ENCODE peak calls at places on chromosome 20, in six cellular contexts. T is H9, B is IMR-90, I is mesendoderm, K is mesenchymal stem cell, X is neuronal stem cell. O is an unnamed sample.

GRCh38 chr20:41058674-41059008 is 30.0 kb downstream of the TOP1 start:
- DNase-seq in K (no peak), B (no peak), X (no peak), T (no peak), I (no peak), O (no peak)

GRCh38 chr20:59055302-59055701 is 12.7 kb upstream of the PRELID3B start:
- DNase-seq in K (no peak), I (no peak), T (no peak), B (peak), X (no peak), O (no peak)

GRCh38 chr20:8082999-8083398 is 49.1 kb upstream of the PLCB1 start:
- DNase-seq in B (peak), K (peak), X (no peak), I (no peak), T (no peak), O (no peak)

GRCh38 chr20:57582432-57583288 is 21.8 kb downstream of the PCK1 start:
- DNase-seq in X (no peak), T (peak), K (no peak), B (peak), I (peak), O (no peak)

GRCh38 chr20:43985608-43986316 is 71.1 kb downstream of the TOX2 start:
- DNase-seq in X (no peak), T (no peak), I (no peak), B (no peak), K (no peak), O (no peak)

GRCh38 chr20:3812259-3812681 is 8.1 kb upstream of the AP5S1 start:
- DNase-seq in T (no peak), B (no peak), X (no peak), I (no peak), K (no peak), O (no peak)

GRCh38 chr20:34997171-34997570 is 41.5 kb downstream of the MYH7B start:
- DNase-seq in K (no peak), I (no peak), X (no peak), T (peak), B (peak), O (no peak)

GRCh38 chr20:9594284-9594875 is 80.0 kb downstream of the LAMP5 start:
- DNase-seq in B (no peak), K (no peak), I (peak), X (no peak), T (no peak), O (no peak)

GRCh38 chr20:3735768-3736167 is 3.3 kb downstream of the HSPA12B start:
- DNase-seq in T (peak), B (no peak), X (no peak), I (no peak), K (no peak), O (no peak)

DNA sequence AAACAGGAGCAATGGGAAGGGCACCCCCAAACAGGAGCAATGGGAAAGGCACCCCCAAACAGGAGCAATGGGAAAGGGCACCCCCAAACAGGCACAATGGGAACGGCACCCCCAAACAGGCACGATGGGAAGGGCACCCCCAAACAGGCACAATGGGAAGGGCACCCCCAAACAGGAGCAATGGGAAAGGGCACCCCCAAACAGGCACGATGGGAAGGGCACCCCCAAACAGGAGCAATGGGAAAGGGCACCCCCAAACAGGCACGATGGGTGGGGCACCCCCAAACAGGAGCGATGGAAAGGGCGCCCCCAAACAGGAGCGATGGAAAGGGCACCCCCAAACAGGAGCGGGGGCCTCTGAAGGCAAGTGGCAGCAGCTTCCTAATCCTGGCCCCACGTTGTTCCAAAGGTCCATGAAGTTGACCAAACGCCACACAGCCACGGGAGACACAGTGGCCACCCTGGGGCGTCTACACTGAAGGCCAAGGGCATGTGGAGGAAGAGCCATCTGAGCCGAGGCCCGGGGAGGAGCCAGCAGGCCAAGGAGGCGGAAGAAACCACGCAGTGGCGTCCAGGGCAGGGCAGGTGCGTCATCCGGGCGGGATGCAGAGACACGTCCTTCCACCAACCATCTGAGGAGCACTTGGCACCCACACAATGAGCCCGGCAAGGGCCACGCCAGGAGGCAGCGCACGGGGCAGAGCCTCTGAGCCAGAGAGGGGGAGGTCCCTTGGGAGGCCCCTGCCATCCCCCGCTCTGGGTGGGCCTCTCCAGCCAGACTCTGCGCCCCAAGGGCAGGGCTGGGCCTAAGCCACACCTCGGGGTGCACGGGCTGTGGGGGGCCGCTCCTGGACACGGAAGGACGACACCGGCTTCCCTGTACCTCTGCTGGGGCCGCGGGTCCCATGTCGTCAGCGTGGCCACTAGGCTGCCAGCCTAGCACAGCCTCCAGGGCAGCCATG is 21.5 kb upstream of the NTSR1 start:
- DNase-seq in B (no peak), X (no peak), I (no peak), K (no peak), T (no peak), O (no peak)
- H2BK120ac ChIP-seq in B (no peak), X (no peak), I (no peak), K (no peak), T (no peak), O (no peak)

GRCh38 chr20:38129248-38129865 is 35.7 kb downstream of the TGM2 start:
- DNase-seq in X (no peak), T (no peak), K (no peak), B (no peak), I (no peak), O (no peak)
- H2BK120ac ChIP-seq in X (no peak), T (no peak), K (no peak), B (no peak), I (no peak), O (no peak)

GRCh38 chr20:19969507-19970255 is 47.5 kb upstream of the NAA20 start:
- DNase-seq in X (no peak), T (no peak), B (no peak), K (peak), I (no peak), O (no peak)
- H2BK120ac ChIP-seq in X (no peak), T (no peak), B (no peak), K (peak), I (no peak), O (no peak)

GRCh38 chr20:64148581-64148980 is 15.7 kb upstream of the MYT1 start:
- DNase-seq in B (no peak), K (no peak), X (no peak), I (no peak), T (no peak), O (no peak)
- H2BK120ac ChIP-seq in B (no peak), K (no peak), X (no peak), I (no peak), T (no peak), O (no peak)

GRCh38 chr20:2260250-2260649 is 35.6 kb upstream of the TGM3 start:
- DNase-seq in X (no peak), I (no peak), T (no peak), K (no peak), B (no peak), O (no peak)

GRCh38 chr20:2256132-2256531 is 39.7 kb upstream of the TGM3 start:
- DNase-seq in T (no peak), B (no peak), K (no peak), I (no peak), X (no peak), O (no peak)

GRCh38 chr20:2261105-2261504 is 34.7 kb upstream of the TGM3 start:
- DNase-seq in K (no peak), T (no peak), B (no peak), X (no peak), I (no peak), O (no peak)

GRCh38 chr20:2264118-2264517 is 31.7 kb upstream of the TGM3 start:
- DNase-seq in X (no peak), T (no peak), B (no peak), K (no peak), I (no peak), O (no peak)

DNA sequence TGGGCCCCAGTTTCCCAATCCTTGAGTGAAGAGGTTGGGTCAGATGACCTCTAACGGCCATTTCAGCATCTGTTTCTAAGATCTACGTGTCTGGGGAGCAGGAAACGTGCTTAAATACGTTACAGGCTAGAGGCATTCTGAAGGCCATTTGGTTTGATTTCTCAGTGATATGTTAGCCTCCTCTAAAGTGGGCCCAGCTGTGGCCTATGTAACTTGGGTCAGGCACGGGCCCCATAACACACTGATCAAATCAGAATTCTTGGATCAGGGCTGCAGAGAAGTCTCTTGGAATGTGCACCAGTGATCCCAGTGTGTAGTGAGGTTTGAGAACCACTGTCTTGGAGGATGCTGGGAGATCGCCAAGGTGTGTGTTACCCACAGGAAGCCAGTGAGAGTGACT is 36.1 kb upstream of the TGM3 start:
- DNase-seq in I (no peak), B (no peak), K (no peak), T (no peak), X (no peak), O (no peak)
- H2BK120ac ChIP-seq in I (no peak), B (no peak), K (no peak), T (no peak), X (no peak), O (no peak)

DNA sequence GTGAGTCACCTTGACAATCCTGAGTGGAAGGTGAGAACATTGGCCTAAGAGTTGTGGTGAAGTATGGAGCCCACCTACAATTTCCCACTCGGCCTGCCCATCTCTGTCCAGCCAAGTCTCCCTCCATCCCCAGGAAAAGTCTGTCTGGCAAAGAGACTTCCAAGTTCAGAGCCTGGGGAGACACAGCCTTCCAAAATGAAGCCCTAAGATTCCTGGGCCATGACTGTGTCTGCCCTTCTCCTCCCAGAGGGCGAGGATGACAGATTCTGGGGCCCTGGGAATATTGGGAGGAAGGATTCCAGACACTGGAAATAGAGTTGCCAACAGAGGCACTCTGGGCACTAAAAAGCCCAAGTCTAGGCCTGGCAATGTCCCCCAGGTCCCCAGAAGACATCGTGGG is 176.8 kb downstream of the NFATC2 start:
- DNase-seq in K (peak), X (no peak), I (peak), B (peak), T (no peak), O (no peak)
- H2BK120ac ChIP-seq in K (peak), X (no peak), I (no peak), B (peak), T (no peak), O (no peak)

GRCh38 chr20:17971571-17972013 is 2.8 kb downstream of the MGME1 start:
- DNase-seq in X (no peak), B (peak), T (no peak), I (peak), K (peak), O (no peak)
- H2BK120ac ChIP-seq in X (no peak), B (peak), T (no peak), I (no peak), K (peak), O (no peak)

GRCh38 chr20:38123021-38123587 is 42.0 kb downstream of the TGM2 start:
- DNase-seq in B (peak), T (no peak), X (no peak), I (peak), K (peak), O (peak)

GRCh38 chr20:38125157-38126056 is 39.7 kb downstream of the TGM2 start:
- DNase-seq in B (peak), I (no peak), T (no peak), X (no peak), K (no peak), O (no peak)

GRCh38 chr20:38120625-38120988 is 44.5 kb downstream of the TGM2 start:
- DNase-seq in T (no peak), I (no peak), B (no peak), K (no peak), X (no peak), O (no peak)

GRCh38 chr20:38119446-38119845 is 45.6 kb downstream of the TGM2 start:
- DNase-seq in B (no peak), K (no peak), I (no peak), T (no peak), X (no peak), O (no peak)

DNA sequence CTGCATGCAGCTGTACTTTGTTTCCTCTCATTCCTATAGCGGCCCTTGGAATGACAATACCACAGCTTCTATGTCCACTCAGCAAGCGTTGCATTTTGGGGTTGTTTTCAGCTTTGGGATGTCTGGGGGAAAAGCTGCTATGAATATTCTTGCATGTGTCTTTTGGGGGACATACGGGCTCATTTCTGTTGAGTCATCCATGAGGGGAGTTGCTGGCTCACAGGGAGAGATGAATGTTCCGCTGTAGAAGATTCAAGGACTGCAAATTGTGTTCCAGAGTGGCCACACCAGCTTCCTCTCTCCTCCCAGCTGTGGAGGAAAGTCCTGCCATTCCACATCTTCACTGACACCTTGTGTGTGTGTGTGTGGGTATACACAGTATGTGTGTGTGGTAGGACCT is 43.3 kb downstream of the TGM2 start:
- DNase-seq in I (no peak), K (peak), X (no peak), B (no peak), T (no peak), O (no peak)
- H2BK120ac ChIP-seq in I (no peak), K (no peak), X (no peak), B (peak), T (no peak), O (no peak)

DNA sequence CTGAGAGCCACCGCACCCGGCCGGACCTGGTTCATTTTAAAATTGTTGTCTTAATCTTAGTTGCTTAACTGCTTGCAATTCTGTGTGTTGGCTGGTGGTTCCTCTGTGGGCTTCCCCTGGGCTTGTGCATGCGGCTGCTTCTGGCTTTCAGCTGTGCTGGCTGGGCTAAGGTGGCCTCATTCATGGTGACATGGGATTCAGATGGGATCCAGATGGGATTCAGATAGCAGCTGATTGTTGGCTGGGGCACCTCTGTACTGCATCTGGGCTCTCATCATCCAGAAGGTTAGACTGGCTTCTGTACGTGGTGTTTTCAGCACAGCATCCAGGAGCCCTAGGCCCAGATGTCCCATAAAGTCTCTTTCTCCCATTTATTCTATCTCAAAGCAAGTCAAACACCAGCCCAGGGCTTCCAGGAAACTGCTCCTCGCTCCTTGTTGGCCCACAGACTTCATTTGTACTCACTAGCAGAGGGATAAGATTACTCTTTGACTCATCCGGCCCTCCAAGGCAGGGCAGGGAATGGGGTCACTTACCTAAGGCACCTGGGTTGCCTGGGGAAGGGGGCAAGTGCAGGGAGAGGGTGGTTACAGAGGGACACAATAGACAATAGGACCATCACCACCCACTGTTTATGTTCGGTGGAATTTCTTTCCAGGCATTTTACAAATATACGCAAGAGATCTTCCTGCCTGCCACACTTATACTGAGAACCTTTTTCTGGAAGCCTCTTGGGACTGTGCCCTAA is 10.2 kb upstream of the PEDS1 start:
- DNase-seq in K (peak), T (no peak), B (peak), X (no peak), I (peak), O (no peak)
- H2BK120ac ChIP-seq in K (peak), T (no peak), B (peak), X (no peak), I (no peak), O (no peak)

DNA sequence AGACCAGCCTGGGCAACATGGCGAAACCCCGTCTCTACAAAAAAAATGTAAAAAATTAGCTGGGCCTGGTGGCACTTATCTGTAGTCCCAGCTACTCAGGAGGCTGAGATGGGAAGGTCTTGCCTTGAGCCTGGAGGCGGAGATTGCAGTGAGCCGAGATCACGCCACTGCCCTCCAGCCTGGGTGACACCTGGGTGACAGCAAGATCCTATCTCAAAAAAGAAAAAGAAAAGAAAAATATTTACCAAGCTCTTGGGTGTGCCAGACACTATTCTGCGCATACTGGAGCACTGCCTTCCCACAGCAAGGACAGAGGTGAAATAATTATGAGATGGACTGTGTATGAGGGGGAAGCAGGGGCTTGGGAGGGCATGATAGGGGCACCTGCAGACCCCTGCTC is 19.6 kb downstream of the POFUT1 start:
- DNase-seq in X (no peak), B (no peak), K (no peak), T (no peak), I (no peak), O (no peak)
- H2BK120ac ChIP-seq in X (no peak), B (no peak), K (no peak), T (no peak), I (no peak), O (no peak)

O was measured in H1.